ENCODE peak calls at places on chromosome 18, in eight cellular contexts. V is NCI-H748 treated with DMSO at 0.1 percent for 48 hours; U is mesendoderm; G is caudate nucleus; S is activated CD4-positive, alpha-beta T cell treated with anti-CD3 and anti-CD28 coated beads, Interleukin-2, amount 50 U/mL, for 48 hours; N is SK-MEL-5; B is NCI-H1105; J is left ventricle myocardium inferior. R is an unnamed sample.

GRCh38 chr18:68817584-68817983 is 19.7 kb downstream of the CCDC102B start:
- DNase-seq in N (no peak), G (no peak), S (no peak), B (no peak), V (no peak), J (no peak), U (no peak), R (no peak)

GRCh38 chr18:59620381-59620780 is 76.8 kb downstream of the CCBE1 start:
- DNase-seq in V (no peak), N (no peak), J (no peak), B (no peak), S (no peak), G (no peak), U (no peak), R (no peak)

GRCh38 chr18:80176334-80177080 is 67.4 kb downstream of the ADNP2 start:
- DNase-seq in S (no peak), B (no peak), U (no peak), J (no peak), N (no peak), G (no peak), V (no peak), R (no peak)

GRCh38 chr18:23049698-23050373 is 85.4 kb upstream of the CABLES1 start:
- DNase-seq in V (no peak), G (no peak), J (no peak), U (peak), B (no peak), N (no peak), S (no peak), R (no peak)

GRCh38 chr18:54712315-54712714 is 116.0 kb upstream of the RAB27B start:
- DNase-seq in V (no peak), N (no peak), J (no peak), B (no peak), G (peak), U (no peak), S (no peak), R (no peak)

GRCh38 chr18:41576643-41577042 is 378.4 kb upstream of the PIK3C3 start:
- DNase-seq in J (no peak), V (no peak), U (peak), S (no peak), N (no peak), B (no peak), G (no peak), R (no peak)

GRCh38 chr18:57409650-57410049 is 25.5 kb upstream of the ONECUT2 start:
- DNase-seq in G (no peak), V (no peak), S (no peak), U (no peak), N (no peak), J (no peak), B (no peak), R (no peak)

GRCh38 chr18:62505669-62506494 is 16.9 kb upstream of the ZCCHC2 start:
- DNase-seq in J (no peak), S (peak), N (no peak), U (no peak), B (no peak), V (no peak), G (no peak), R (no peak)

GRCh38 chr18:72869786-72870185 is 2.0 kb upstream of the NETO1 start:
- DNase-seq in U (peak), V (no peak), G (no peak), N (no peak), J (no peak), S (no peak), B (no peak), R (no peak)

GRCh38 chr18:62758591-62758990 is 43.2 kb downstream of the PHLPP1 start:
- DNase-seq in S (no peak), U (no peak), J (no peak), V (no peak), N (no peak), G (no peak), B (no peak), R (no peak)

GRCh38 chr18:37483221-37483971 is 82.2 kb downstream of the CELF4 start:
- DNase-seq in G (no peak), J (no peak), U (peak), S (no peak), V (no peak), N (no peak), B (no peak), R (peak)

GRCh38 chr18:1499265-1499664 is 594.6 kb downstream of the ADCYAP1 start:
- DNase-seq in S (no peak), J (no peak), U (peak), B (no peak), G (no peak), N (peak), V (no peak), R (no peak)